ENCODE peak calls at places on chromosomes 5 and 9, in four cellular contexts. L is GM06990, Y is ovary, F is T47D. O is an unnamed sample.

GRCh38 chr5:137300411-137301240 is 198.5 kb downstream of the SPOCK1 start:
- DNase-seq in L (no peak), Y (no peak), F (no peak), O (no peak)

GRCh38 chr9:37271679-37272078 is 150.8 kb upstream of the GRHPR start:
- DNase-seq in L (no peak), Y (no peak), F (no peak), O (no peak)

GRCh38 chr5:142056831-142057696 is 44.2 kb upstream of the GNPDA1 start:
- DNase-seq in L (no peak), Y (no peak), F (no peak), O (no peak)

GRCh38 chr9:28600226-28600625 is 1026.9 kb upstream of the C9orf72 start:
- DNase-seq in L (no peak), Y (no peak), F (no peak), O (no peak)

GRCh38 chr9:90556897-90557296 is 85.7 kb downstream of the DIRAS2 start:
- DNase-seq in L (no peak), Y (no peak), F (no peak), O (no peak)

GRCh38 chr9:87862536-87863268 is 20.0 kb upstream of the SPATA31E1 start:
- DNase-seq in L (no peak), Y (no peak), F (no peak), O (no peak)

GRCh38 chr9:81138173-81138572 is 551.2 kb downstream of the TLE1 start:
- DNase-seq in L (no peak), Y (no peak), F (no peak), O (no peak)

GRCh38 chr9:133529457-133529856 is 4.7 kb upstream of the MYMK start:
- DNase-seq in L (no peak), Y (no peak), F (no peak), O (no peak)

GRCh38 chr9:137590469-137591383 is at the start of gene ZMYND19:
- DNase-seq in L (peak), Y (peak), F (peak), O (peak)

GRCh38 chr9:134689320-134690181 is 47.9 kb downstream of the COL5A1 start:
- DNase-seq in L (peak), Y (peak), F (peak), O (peak)